ENCODE peak calls at places on chromosomes 12 and 14, in eight cellular contexts. One of them, this sample, is unnamed.

GRCh38 chr12:97940629-97941028 is 478.0 kb downstream of the RMST start:
- DNase-seq in AG09309: no peak
- DNase-seq in tibial artery: no peak
- DNase-seq in fibroblast of pulmonary artery: peak
- DNase-seq in A673: peak
- DNase-seq in lower leg skin: no peak
- DNase-seq in neural progenitor cell: peak
- DNase-seq in upper lobe of right lung: no peak
- DNase-seq in this sample: no peak

GRCh38 chr14:90886297-90886830 is 70.1 kb upstream of the TTC7B start:
- DNase-seq in AG09309: no peak
- DNase-seq in tibial artery: no peak
- DNase-seq in fibroblast of pulmonary artery: no peak
- DNase-seq in A673: no peak
- DNase-seq in lower leg skin: no peak
- DNase-seq in neural progenitor cell: no peak
- DNase-seq in upper lobe of right lung: no peak
- DNase-seq in this sample: no peak

GRCh38 chr12:52506858-52507715 is 13.1 kb downstream of the KRT5 start:
- DNase-seq in AG09309: peak
- DNase-seq in tibial artery: no peak
- DNase-seq in fibroblast of pulmonary artery: peak
- DNase-seq in A673: peak
- DNase-seq in lower leg skin: no peak
- DNase-seq in neural progenitor cell: peak
- DNase-seq in upper lobe of right lung: no peak
- DNase-seq in this sample: peak

GRCh38 chr14:71290960-71291466 is 383.8 kb downstream of the PCNX1 start:
- DNase-seq in AG09309: peak
- DNase-seq in tibial artery: no peak
- DNase-seq in fibroblast of pulmonary artery: peak
- DNase-seq in A673: peak
- DNase-seq in lower leg skin: no peak
- DNase-seq in neural progenitor cell: no peak
- DNase-seq in upper lobe of right lung: no peak
- DNase-seq in this sample: peak

GRCh38 chr12:48199784-48200198 is 3.3 kb downstream of the OR10AD1 start:
- DNase-seq in AG09309: no peak
- DNase-seq in tibial artery: no peak
- DNase-seq in fibroblast of pulmonary artery: peak
- DNase-seq in A673: no peak
- DNase-seq in lower leg skin: no peak
- DNase-seq in neural progenitor cell: no peak
- DNase-seq in upper lobe of right lung: no peak
- DNase-seq in this sample: no peak

GRCh38 chr12:120466560-120467315 is 2.8 kb downstream of the SRSF9 start:
- DNase-seq in AG09309: no peak
- DNase-seq in tibial artery: no peak
- DNase-seq in fibroblast of pulmonary artery: peak
- DNase-seq in A673: peak
- DNase-seq in lower leg skin: no peak
- DNase-seq in neural progenitor cell: peak
- DNase-seq in upper lobe of right lung: no peak
- DNase-seq in this sample: no peak

GRCh38 chr12:103955811-103956514 is 9.7 kb upstream of the TDG start:
- DNase-seq in AG09309: no peak
- DNase-seq in tibial artery: no peak
- DNase-seq in fibroblast of pulmonary artery: no peak
- DNase-seq in A673: no peak
- DNase-seq in lower leg skin: no peak
- DNase-seq in neural progenitor cell: peak
- DNase-seq in upper lobe of right lung: no peak
- DNase-seq in this sample: no peak

GRCh38 chr12:19373569-19373968 is 65.7 kb upstream of the AEBP2 start:
- DNase-seq in AG09309: no peak
- DNase-seq in tibial artery: no peak
- DNase-seq in fibroblast of pulmonary artery: no peak
- DNase-seq in A673: no peak
- DNase-seq in lower leg skin: no peak
- DNase-seq in neural progenitor cell: no peak
- DNase-seq in upper lobe of right lung: no peak
- DNase-seq in this sample: no peak

GRCh38 chr12:96194901-96195844 is 998 bp downstream of the ELK3 start:
- DNase-seq in AG09309: no peak
- DNase-seq in tibial artery: peak
- DNase-seq in fibroblast of pulmonary artery: peak
- DNase-seq in A673: peak
- DNase-seq in lower leg skin: no peak
- DNase-seq in neural progenitor cell: peak
- DNase-seq in upper lobe of right lung: peak
- DNase-seq in this sample: peak

GRCh38 chr12:108004368-108004767 is 124.7 kb upstream of the WSCD2 start:
- DNase-seq in AG09309: no peak
- DNase-seq in tibial artery: no peak
- DNase-seq in fibroblast of pulmonary artery: peak
- DNase-seq in A673: peak
- DNase-seq in lower leg skin: no peak
- DNase-seq in neural progenitor cell: peak
- DNase-seq in upper lobe of right lung: no peak
- DNase-seq in this sample: no peak

GRCh38 chr12:5305425-5305824 is 126.5 kb upstream of the NTF3 start:
- DNase-seq in AG09309: no peak
- DNase-seq in tibial artery: no peak
- DNase-seq in fibroblast of pulmonary artery: no peak
- DNase-seq in A673: no peak
- DNase-seq in lower leg skin: peak
- DNase-seq in neural progenitor cell: no peak
- DNase-seq in upper lobe of right lung: peak
- DNase-seq in this sample: no peak

GRCh38 chr12:108798551-108799221 is 58.7 kb downstream of the SSH1 start:
- DNase-seq in AG09309: no peak
- DNase-seq in tibial artery: no peak
- DNase-seq in fibroblast of pulmonary artery: peak
- DNase-seq in A673: no peak
- DNase-seq in lower leg skin: no peak
- DNase-seq in neural progenitor cell: no peak
- DNase-seq in upper lobe of right lung: no peak
- DNase-seq in this sample: peak

GRCh38 chr14:73977896-73978295 is 27.8 kb downstream of the COQ6 start:
- DNase-seq in AG09309: no peak
- DNase-seq in tibial artery: no peak
- DNase-seq in fibroblast of pulmonary artery: peak
- DNase-seq in A673: no peak
- DNase-seq in lower leg skin: no peak
- DNase-seq in neural progenitor cell: no peak
- DNase-seq in upper lobe of right lung: no peak
- DNase-seq in this sample: no peak

GRCh38 chr12:131112690-131113290 is 159.1 kb downstream of the ADGRD1 start:
- DNase-seq in AG09309: no peak
- DNase-seq in tibial artery: no peak
- DNase-seq in fibroblast of pulmonary artery: no peak
- DNase-seq in A673: no peak
- DNase-seq in lower leg skin: no peak
- DNase-seq in neural progenitor cell: no peak
- DNase-seq in upper lobe of right lung: peak
- DNase-seq in this sample: no peak

GRCh38 chr14:54362759-54363437 is 33.9 kb upstream of the CDKN3 start:
- DNase-seq in AG09309: no peak
- DNase-seq in tibial artery: no peak
- DNase-seq in fibroblast of pulmonary artery: no peak
- DNase-seq in A673: no peak
- DNase-seq in lower leg skin: no peak
- DNase-seq in neural progenitor cell: no peak
- DNase-seq in upper lobe of right lung: no peak
- DNase-seq in this sample: no peak

GRCh38 chr14:101997429-101998336 is 33.3 kb downstream of the DYNC1H1 start:
- DNase-seq in AG09309: no peak
- DNase-seq in tibial artery: no peak
- DNase-seq in fibroblast of pulmonary artery: no peak
- DNase-seq in A673: no peak
- DNase-seq in lower leg skin: no peak
- DNase-seq in neural progenitor cell: no peak
- DNase-seq in upper lobe of right lung: no peak
- DNase-seq in this sample: no peak

DNA sequence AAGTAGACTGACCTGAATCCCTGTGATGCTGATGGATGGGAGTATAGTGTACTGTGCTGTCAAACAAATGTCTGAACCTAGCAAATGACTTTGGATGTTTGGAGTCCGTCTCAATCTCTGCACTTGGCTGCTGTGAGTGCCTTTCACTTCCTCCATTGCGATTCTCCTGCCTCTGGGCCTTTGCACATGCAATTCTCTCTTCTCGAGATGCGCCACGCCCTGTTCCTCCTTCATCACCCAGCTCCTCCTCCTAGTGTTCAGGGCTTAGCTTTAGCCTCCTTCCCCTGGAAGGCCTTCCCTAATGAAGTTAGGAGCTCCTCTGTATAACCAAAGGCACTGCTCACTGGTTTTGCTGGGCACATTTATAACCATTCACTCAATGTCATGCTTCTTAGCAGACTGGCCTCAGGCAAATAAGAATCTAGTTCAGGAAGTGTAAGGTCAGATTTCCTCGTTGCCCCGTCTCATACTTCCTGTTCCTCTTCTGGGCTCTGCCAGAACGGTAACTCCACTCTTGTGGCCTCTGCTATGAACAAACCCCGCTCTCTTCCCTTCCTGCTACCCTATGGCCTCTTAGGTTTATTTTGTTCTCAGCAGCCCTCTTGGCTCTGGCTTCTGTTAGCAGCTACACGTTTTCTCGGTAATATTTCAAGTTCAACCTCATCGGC is 171.4 kb downstream of the CRADD start:
- DNase-seq in AG09309: no peak
- DNase-seq in tibial artery: no peak
- DNase-seq in fibroblast of pulmonary artery: no peak
- DNase-seq in A673: no peak
- DNase-seq in lower leg skin: no peak
- DNase-seq in neural progenitor cell: no peak
- DNase-seq in upper lobe of right lung: no peak
- DNase-seq in this sample: no peak
- H3K4me3 ChIP-seq in AG09309: no peak
- H3K4me3 ChIP-seq in tibial artery: no peak
- H3K4me3 ChIP-seq in fibroblast of pulmonary artery: no peak
- H3K4me3 ChIP-seq in A673: no peak
- H3K4me3 ChIP-seq in lower leg skin: no peak
- H3K4me3 ChIP-seq in neural progenitor cell: no peak
- H3K4me3 ChIP-seq in upper lobe of right lung: no peak
- H3K4me3 ChIP-seq in this sample: no peak

DNA sequence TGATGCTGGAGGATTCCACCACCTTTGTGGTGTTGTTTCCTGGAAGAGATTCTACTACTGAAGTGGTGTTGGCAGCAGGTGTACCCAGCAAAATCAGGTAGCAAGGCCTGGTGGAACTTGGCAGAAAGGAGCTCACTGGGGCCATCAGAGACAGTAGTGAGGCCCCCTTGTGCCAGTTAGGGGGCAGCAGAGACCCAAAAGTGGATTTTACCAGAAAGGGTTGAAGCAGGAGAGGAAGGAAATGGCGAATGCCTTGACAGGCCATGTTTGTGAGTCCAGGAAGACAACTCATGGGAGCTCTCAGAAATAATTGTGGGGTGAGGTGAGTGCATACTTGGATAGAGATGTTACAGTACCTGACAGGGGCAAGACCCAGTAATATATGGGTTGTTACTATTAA is 137.7 kb upstream of the FGD4 start:
- DNase-seq in AG09309: no peak
- DNase-seq in tibial artery: no peak
- DNase-seq in fibroblast of pulmonary artery: no peak
- DNase-seq in A673: no peak
- DNase-seq in lower leg skin: no peak
- DNase-seq in neural progenitor cell: peak
- DNase-seq in upper lobe of right lung: no peak
- DNase-seq in this sample: no peak
- TF ChIP-seq CTCF in AG09309: peak
- TF ChIP-seq CTCF in tibial artery: no peak
- TF ChIP-seq CTCF in fibroblast of pulmonary artery: no peak
- TF ChIP-seq CTCF in A673: peak
- TF ChIP-seq CTCF in lower leg skin: no peak
- TF ChIP-seq CTCF in neural progenitor cell: peak
- TF ChIP-seq CTCF in upper lobe of right lung: no peak
- TF ChIP-seq CTCF in this sample: no peak

GRCh38 chr12:57069522-57069921 is 9.1 kb downstream of the NEMP1 start:
- DNase-seq in AG09309: peak
- DNase-seq in tibial artery: peak
- DNase-seq in fibroblast of pulmonary artery: peak
- DNase-seq in A673: peak
- DNase-seq in lower leg skin: no peak
- DNase-seq in neural progenitor cell: peak
- DNase-seq in upper lobe of right lung: no peak
- DNase-seq in this sample: peak

GRCh38 chr12:57072661-57073060 is 5.9 kb downstream of the NEMP1 start:
- DNase-seq in AG09309: no peak
- DNase-seq in tibial artery: no peak
- DNase-seq in fibroblast of pulmonary artery: no peak
- DNase-seq in A673: no peak
- DNase-seq in lower leg skin: no peak
- DNase-seq in neural progenitor cell: no peak
- DNase-seq in upper lobe of right lung: no peak
- DNase-seq in this sample: no peak
- H3K4me3 ChIP-seq in AG09309: no peak
- H3K4me3 ChIP-seq in tibial artery: peak
- H3K4me3 ChIP-seq in fibroblast of pulmonary artery: no peak
- H3K4me3 ChIP-seq in A673: no peak
- H3K4me3 ChIP-seq in lower leg skin: no peak
- H3K4me3 ChIP-seq in neural progenitor cell: no peak
- H3K4me3 ChIP-seq in upper lobe of right lung: no peak
- H3K4me3 ChIP-seq in this sample: no peak

GRCh38 chr14:22264759-22265158 is 324.3 kb downstream of the DAD1 start:
- DNase-seq in AG09309: no peak
- DNase-seq in tibial artery: no peak
- DNase-seq in fibroblast of pulmonary artery: no peak
- DNase-seq in A673: no peak
- DNase-seq in lower leg skin: no peak
- DNase-seq in neural progenitor cell: no peak
- DNase-seq in upper lobe of right lung: no peak
- DNase-seq in this sample: no peak
- TF ChIP-seq CTCF in AG09309: no peak
- TF ChIP-seq CTCF in tibial artery: no peak
- TF ChIP-seq CTCF in fibroblast of pulmonary artery: no peak
- TF ChIP-seq CTCF in A673: no peak
- TF ChIP-seq CTCF in lower leg skin: no peak
- TF ChIP-seq CTCF in neural progenitor cell: no peak
- TF ChIP-seq CTCF in upper lobe of right lung: no peak
- TF ChIP-seq CTCF in this sample: no peak

This sample was measured in astrocyte of the cerebellum.